ENCODE peak calls at places on chromosomes 4 and X, in eight cellular contexts. One of them, this sample, is unnamed. For H3K9me3, H3K27me3 and H3K4me1, the result is how much of the 10 kb centered on the place peaks cover.

GRCh38 chrX:155148724-155149537 is 67.3 kb upstream of the VBP1 start:
- DNase-seq in astrocyte: no peak
- DNase-seq in fibroblast of lung: no peak
- DNase-seq in IMR-90: peak
- DNase-seq in spleen: no peak
- DNase-seq in left lung: no peak
- DNase-seq in GM23248: peak
- DNase-seq in Panc1: no peak
- DNase-seq in this sample: no peak

GRCh38 chr4:164731827-164732474 is 22.0 kb upstream of the SMIM31 start:
- DNase-seq in astrocyte: peak
- DNase-seq in fibroblast of lung: peak
- DNase-seq in IMR-90: peak
- DNase-seq in spleen: no peak
- DNase-seq in left lung: no peak
- DNase-seq in GM23248: peak
- DNase-seq in Panc1: peak
- DNase-seq in this sample: peak

GRCh38 chr4:95059630-95060029 is 301.9 kb downstream of the BMPR1B start:
- DNase-seq in astrocyte: peak
- DNase-seq in fibroblast of lung: peak
- DNase-seq in IMR-90: no peak
- DNase-seq in spleen: no peak
- DNase-seq in left lung: no peak
- DNase-seq in GM23248: no peak
- DNase-seq in Panc1: no peak
- DNase-seq in this sample: no peak

GRCh38 chr4:52751349-52751911 is at the start of gene ERVMER34-1:
- DNase-seq in astrocyte: peak
- DNase-seq in fibroblast of lung: peak
- DNase-seq in IMR-90: no peak
- DNase-seq in spleen: no peak
- DNase-seq in left lung: peak
- DNase-seq in GM23248: peak
- DNase-seq in Panc1: no peak
- DNase-seq in this sample: no peak

GRCh38 chr4:56181140-56181950 is 205.9 kb downstream of the AASDH start:
- DNase-seq in astrocyte: peak
- DNase-seq in fibroblast of lung: peak
- DNase-seq in IMR-90: no peak
- DNase-seq in spleen: no peak
- DNase-seq in left lung: no peak
- DNase-seq in GM23248: peak
- DNase-seq in Panc1: no peak
- DNase-seq in this sample: no peak

GRCh38 chr4:4436244-4436823 is 49.4 kb downstream of the NSG1 start:
- DNase-seq in astrocyte: no peak
- DNase-seq in fibroblast of lung: no peak
- DNase-seq in IMR-90: no peak
- DNase-seq in spleen: no peak
- DNase-seq in left lung: no peak
- DNase-seq in GM23248: no peak
- DNase-seq in Panc1: no peak
- DNase-seq in this sample: no peak

GRCh38 chr4:162016991-162017390 is 146.8 kb downstream of the FSTL5 start:
- DNase-seq in astrocyte: no peak
- DNase-seq in fibroblast of lung: no peak
- DNase-seq in IMR-90: no peak
- DNase-seq in spleen: no peak
- DNase-seq in left lung: no peak
- DNase-seq in GM23248: no peak
- DNase-seq in Panc1: no peak
- DNase-seq in this sample: no peak

GRCh38 chr4:104491396-104491821 is 3.3 kb downstream of the CXXC4 start:
- DNase-seq in astrocyte: peak
- DNase-seq in fibroblast of lung: peak
- DNase-seq in IMR-90: no peak
- DNase-seq in spleen: peak
- DNase-seq in left lung: peak
- DNase-seq in GM23248: peak
- DNase-seq in Panc1: no peak
- DNase-seq in this sample: peak

GRCh38 chrX:19334945-19335626 is 8.6 kb upstream of the PDHA1 start:
- DNase-seq in astrocyte: no peak
- DNase-seq in fibroblast of lung: no peak
- DNase-seq in IMR-90: peak
- DNase-seq in spleen: no peak
- DNase-seq in left lung: no peak
- DNase-seq in GM23248: no peak
- DNase-seq in Panc1: no peak
- DNase-seq in this sample: no peak

GRCh38 chr4:90181644-90182043 is 54.5 kb downstream of the CCSER1 start:
- DNase-seq in astrocyte: no peak
- DNase-seq in fibroblast of lung: no peak
- DNase-seq in IMR-90: no peak
- DNase-seq in spleen: no peak
- DNase-seq in left lung: no peak
- DNase-seq in GM23248: no peak
- DNase-seq in Panc1: no peak
- DNase-seq in this sample: no peak

GRCh38 chr4:145785391-145786008 is 105.6 kb downstream of the C4orf51 start:
- DNase-seq in astrocyte: no peak
- DNase-seq in fibroblast of lung: no peak
- DNase-seq in IMR-90: no peak
- DNase-seq in spleen: no peak
- DNase-seq in left lung: no peak
- DNase-seq in GM23248: peak
- DNase-seq in Panc1: no peak
- DNase-seq in this sample: no peak

GRCh38 chrX:121365572-121366161 is 318.3 kb downstream of the GLUD2 start:
- DNase-seq in astrocyte: no peak
- DNase-seq in fibroblast of lung: no peak
- DNase-seq in IMR-90: no peak
- DNase-seq in spleen: no peak
- DNase-seq in left lung: no peak
- DNase-seq in GM23248: no peak
- DNase-seq in Panc1: no peak
- DNase-seq in this sample: no peak

GRCh38 chr4:78032446-78032845 is 24.7 kb upstream of the FRAS1 start:
- DNase-seq in astrocyte: no peak
- DNase-seq in fibroblast of lung: no peak
- DNase-seq in IMR-90: no peak
- DNase-seq in spleen: no peak
- DNase-seq in left lung: no peak
- DNase-seq in GM23248: no peak
- DNase-seq in Panc1: no peak
- DNase-seq in this sample: no peak

GRCh38 chr4:18917689-18918088 is 896.1 kb upstream of the LCORL start:
- DNase-seq in astrocyte: peak
- DNase-seq in fibroblast of lung: peak
- DNase-seq in IMR-90: peak
- DNase-seq in spleen: no peak
- DNase-seq in left lung: no peak
- DNase-seq in GM23248: no peak
- DNase-seq in Panc1: no peak
- DNase-seq in this sample: no peak

GRCh38 chr4:140308366-140309123 is 64.9 kb upstream of the SCOC start:
- DNase-seq in astrocyte: peak
- DNase-seq in fibroblast of lung: peak
- DNase-seq in IMR-90: peak
- DNase-seq in spleen: no peak
- DNase-seq in left lung: peak
- DNase-seq in GM23248: peak
- DNase-seq in Panc1: no peak
- DNase-seq in this sample: no peak

GRCh38 chr4:187436251-187436650 is 559.3 kb upstream of the ZFP42 start:
- DNase-seq in astrocyte: no peak
- DNase-seq in fibroblast of lung: no peak
- DNase-seq in IMR-90: no peak
- DNase-seq in spleen: no peak
- DNase-seq in left lung: no peak
- DNase-seq in GM23248: no peak
- DNase-seq in Panc1: no peak
- DNase-seq in this sample: no peak

GRCh38 chr4:48035952-48036351 is 19.4 kb downstream of the NIPAL1 start:
- DNase-seq in astrocyte: no peak
- DNase-seq in fibroblast of lung: no peak
- DNase-seq in IMR-90: no peak
- DNase-seq in spleen: no peak
- DNase-seq in left lung: no peak
- DNase-seq in GM23248: no peak
- DNase-seq in Panc1: no peak
- DNase-seq in this sample: no peak

GRCh38 chr4:151575646-151576045 is 166.7 kb downstream of the FHIP1A start:
- DNase-seq in astrocyte: no peak
- DNase-seq in fibroblast of lung: peak
- DNase-seq in IMR-90: no peak
- DNase-seq in spleen: no peak
- DNase-seq in left lung: no peak
- DNase-seq in GM23248: peak
- DNase-seq in Panc1: no peak
- DNase-seq in this sample: no peak

GRCh38 chrX:123959281-123960063 is 2.0 kb upstream of the STAG2 start:
- DNase-seq in astrocyte: no peak
- DNase-seq in fibroblast of lung: peak
- DNase-seq in IMR-90: no peak
- DNase-seq in spleen: peak
- DNase-seq in left lung: peak
- DNase-seq in GM23248: peak
- DNase-seq in Panc1: no peak
- DNase-seq in this sample: peak

GRCh38 chr4:46924789-46925188 is 15.7 kb upstream of the COX7B2 start:
- DNase-seq in astrocyte: no peak
- DNase-seq in fibroblast of lung: no peak
- DNase-seq in IMR-90: no peak
- DNase-seq in spleen: no peak
- DNase-seq in left lung: no peak
- DNase-seq in GM23248: no peak
- DNase-seq in Panc1: no peak
- DNase-seq in this sample: no peak

GRCh38 chr4:160403066-160403465 is 1300.2 kb downstream of the RAPGEF2 start:
- DNase-seq in astrocyte: no peak
- DNase-seq in fibroblast of lung: no peak
- DNase-seq in IMR-90: no peak
- DNase-seq in spleen: no peak
- DNase-seq in left lung: no peak
- DNase-seq in GM23248: no peak
- DNase-seq in Panc1: no peak
- DNase-seq in this sample: no peak

DNA sequence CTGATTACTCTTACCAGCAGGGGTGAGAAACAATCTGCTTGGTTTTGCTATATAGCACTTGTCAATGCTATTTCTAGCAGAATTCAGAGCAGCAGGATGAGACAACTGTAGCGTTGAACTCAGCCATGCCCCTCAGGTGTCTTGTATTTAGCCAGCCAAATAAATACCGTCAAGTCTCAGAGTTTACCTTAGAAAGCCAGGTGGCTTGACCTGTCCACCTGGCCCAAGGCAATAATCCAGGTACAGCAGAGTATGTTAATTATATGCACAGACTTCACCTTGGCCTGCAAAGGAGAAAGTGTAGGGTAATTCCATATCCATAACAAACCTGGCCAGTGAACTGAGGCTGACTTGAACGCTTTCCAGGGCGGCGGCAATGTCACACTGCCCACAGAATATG is 1303.5 kb downstream of the RAPGEF2 start:
- DNase-seq in astrocyte: no peak
- DNase-seq in fibroblast of lung: no peak
- DNase-seq in IMR-90: no peak
- DNase-seq in spleen: no peak
- DNase-seq in left lung: no peak
- DNase-seq in GM23248: no peak
- DNase-seq in Panc1: no peak
- DNase-seq in this sample: no peak
- H3K9me3 ChIP-seq in astrocyte: under half
- H3K9me3 ChIP-seq in fibroblast of lung: under half
- H3K9me3 ChIP-seq in IMR-90: under half
- H3K9me3 ChIP-seq in spleen: under half
- H3K9me3 ChIP-seq in left lung: under half
- H3K9me3 ChIP-seq in GM23248: under half
- H3K9me3 ChIP-seq in Panc1: under half
- H3K9me3 ChIP-seq in this sample: under half

GRCh38 chrX:31228909-31229308 is 157.1 kb upstream of the FTHL17 start:
- DNase-seq in astrocyte: no peak
- DNase-seq in fibroblast of lung: peak
- DNase-seq in IMR-90: peak
- DNase-seq in spleen: no peak
- DNase-seq in left lung: no peak
- DNase-seq in GM23248: no peak
- DNase-seq in Panc1: no peak
- DNase-seq in this sample: no peak
- H3K27me3 ChIP-seq in astrocyte: under half
- H3K27me3 ChIP-seq in fibroblast of lung: under half
- H3K27me3 ChIP-seq in IMR-90: under half
- H3K27me3 ChIP-seq in spleen: under half
- H3K27me3 ChIP-seq in left lung: under half
- H3K27me3 ChIP-seq in GM23248: under half
- H3K27me3 ChIP-seq in Panc1: under half
- H3K27me3 ChIP-seq in this sample: under half

DNA sequence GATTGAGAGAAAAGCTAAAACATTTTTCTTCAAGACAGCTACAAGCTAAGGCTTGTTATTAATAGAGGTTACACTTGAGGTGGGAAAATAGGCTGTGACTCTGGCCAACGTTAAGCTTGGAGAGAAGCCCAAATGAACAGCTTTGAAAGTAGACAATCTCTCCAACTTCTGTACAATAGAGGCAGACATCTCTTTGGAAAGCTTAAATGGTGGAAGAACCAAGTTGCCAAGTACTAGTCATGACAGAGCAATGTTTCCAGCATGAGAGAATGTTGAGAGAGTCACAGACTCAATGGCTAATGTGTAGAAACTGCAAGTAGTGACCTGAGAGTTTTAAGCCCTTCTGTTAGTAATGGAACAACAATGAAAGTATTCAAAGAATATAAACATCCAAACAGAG is 298.1 kb downstream of the INPP4B start:
- DNase-seq in astrocyte: peak
- DNase-seq in fibroblast of lung: peak
- DNase-seq in IMR-90: peak
- DNase-seq in spleen: no peak
- DNase-seq in left lung: no peak
- DNase-seq in GM23248: peak
- DNase-seq in Panc1: no peak
- DNase-seq in this sample: no peak
- H3K4me1 ChIP-seq in astrocyte: under half
- H3K4me1 ChIP-seq in fibroblast of lung: under half
- H3K4me1 ChIP-seq in IMR-90: under half
- H3K4me1 ChIP-seq in spleen: under half
- H3K4me1 ChIP-seq in left lung: under half
- H3K4me1 ChIP-seq in GM23248: half or more
- H3K4me1 ChIP-seq in Panc1: under half
- H3K4me1 ChIP-seq in this sample: under half

DNA sequence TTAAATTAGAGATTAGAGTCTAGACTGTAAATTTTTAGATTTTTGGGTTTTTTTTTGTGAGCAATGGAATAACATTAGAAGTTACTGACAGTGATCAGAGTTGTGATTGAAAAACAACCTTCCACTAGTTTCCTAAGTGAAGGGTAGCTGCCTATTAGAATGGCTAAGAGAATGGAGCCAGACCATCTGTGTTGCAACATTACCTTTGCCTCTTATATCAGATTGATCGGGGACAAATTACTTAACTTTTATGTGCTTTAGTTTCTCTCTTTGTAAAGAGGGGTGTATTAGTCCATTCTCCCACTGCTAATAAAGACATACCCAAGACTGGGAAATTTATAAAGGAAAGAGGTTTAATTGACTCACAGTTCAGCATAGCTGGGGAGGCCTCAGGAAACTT is 12.5 kb upstream of the PI4K2B start:
- DNase-seq in astrocyte: no peak
- DNase-seq in fibroblast of lung: no peak
- DNase-seq in IMR-90: no peak
- DNase-seq in spleen: no peak
- DNase-seq in left lung: no peak
- DNase-seq in GM23248: no peak
- DNase-seq in Panc1: no peak
- DNase-seq in this sample: no peak
- H3K9me3 ChIP-seq in astrocyte: under half
- H3K9me3 ChIP-seq in fibroblast of lung: under half
- H3K9me3 ChIP-seq in IMR-90: under half
- H3K9me3 ChIP-seq in spleen: half or more
- H3K9me3 ChIP-seq in left lung: half or more
- H3K9me3 ChIP-seq in GM23248: under half
- H3K9me3 ChIP-seq in Panc1: under half
- H3K9me3 ChIP-seq in this sample: under half

This sample was measured in naive thymus-derived CD4-positive, alpha-beta T cell.